ENCODE peak calls at places on chromosomes 7 and 10, in five cellular contexts. N is heart left ventricle; P is iris pigment epithelial cell; D is stimulated activated CD4-positive, alpha-beta T cell treated with anti-CD3 and anti-CD28 coated beads, Interleukin-1b, Interleukin-23, amount 100 ng/mL, for 24 hours; Y is mucosa of gallbladder. X is an unnamed sample.

GRCh38 chr7:8154290-8154689 is 107.7 kb downstream of the ICA1 start:
- DNase-seq in N (no peak), P (no peak), D (no peak), Y (no peak), X (no peak)

GRCh38 chr10:104559935-104560334 is 81.2 kb upstream of the SORCS3 start:
- DNase-seq in N (no peak), P (no peak), D (no peak), Y (no peak), X (no peak)

GRCh38 chr10:100006241-100006886 is 3.4 kb downstream of the DNMBP start:
- DNase-seq in N (no peak), P (peak), D (no peak), Y (no peak), X (peak)

GRCh38 chr7:128236924-128237586 is 4.0 kb upstream of the LEP start:
- DNase-seq in N (no peak), P (peak), D (no peak), Y (no peak), X (peak)

GRCh38 chr7:79341902-79342301 is 111.6 kb downstream of the MAGI2 start:
- DNase-seq in N (no peak), P (no peak), D (no peak), Y (no peak), X (no peak)

GRCh38 chr7:18003286-18003685 is 24.4 kb downstream of the PRPS1L1 start:
- DNase-seq in N (no peak), P (no peak), D (no peak), Y (no peak), X (no peak)

GRCh38 chr10:74190494-74190893 is 39.5 kb downstream of the ADK start:
- DNase-seq in N (no peak), P (no peak), D (no peak), Y (no peak), X (no peak)

GRCh38 chr7:66356277-66356721 is 151.2 kb downstream of the TPST1 start:
- DNase-seq in N (no peak), P (no peak), D (no peak), Y (no peak), X (no peak)

GRCh38 chr7:27641576-27642230 is 21.0 kb downstream of the HIBADH start:
- DNase-seq in N (no peak), P (peak), D (no peak), Y (no peak), X (no peak)

GRCh38 chr10:77351386-77351785 is 286.2 kb downstream of the KCNMA1 start:
- DNase-seq in N (no peak), P (peak), D (no peak), Y (no peak), X (no peak)